ENCODE peak calls at places on chromosome 5, in ten cellular contexts. Z is mucosa of gallbladder; C is body of pancreas; R is iPS-NIHi11; A is right lobe of liver; V is HS-5; F is GM06990; P is activated naive CD8-positive, alpha-beta T cell treated with anti-CD3 and anti-CD28 coated beads, Interleukin-2, amount 50 U/mL, for 24 hours; L is left lobe of liver; Y is NCI-H1048. M is an unnamed sample.

GRCh38 chr5:178116406-178116885 is 3.1 kb downstream of the N4BP3 start:
- DNase-seq in Z (no peak), C (no peak), R (no peak), A (no peak), V (no peak), F (peak), P (peak), L (no peak), Y (no peak), M (peak)

GRCh38 chr5:34610576-34610975 is 45.6 kb upstream of the RAI14 start:
- DNase-seq in Z (no peak), C (no peak), R (no peak), A (no peak), V (no peak), F (no peak), P (no peak), L (no peak), Y (no peak), M (no peak)

GRCh38 chr5:177290816-177291596 is 12.5 kb downstream of the RAB24 start:
- DNase-seq in Z (no peak), C (no peak), R (no peak), A (no peak), V (no peak), F (peak), P (no peak), L (no peak), Y (no peak), M (no peak)

GRCh38 chr5:178940569-178941360 is at the start of gene ZNF454:
- DNase-seq in Z (peak), C (peak), R (peak), A (peak), V (no peak), F (no peak), P (no peak), L (peak), Y (no peak), M (peak)

GRCh38 chr5:57069115-57069835 is 104.6 kb upstream of the GPBP1 start:
- DNase-seq in Z (no peak), C (no peak), R (no peak), A (no peak), V (no peak), F (no peak), P (no peak), L (no peak), Y (no peak), M (no peak)

GRCh38 chr5:176847726-176848290 is 37.4 kb downstream of the UNC5A start:
- DNase-seq in Z (no peak), C (no peak), R (no peak), A (no peak), V (no peak), F (no peak), P (no peak), L (no peak), Y (no peak), M (no peak)

GRCh38 chr5:134466241-134467069 is 54.8 kb upstream of the CDKN2AIPNL start:
- DNase-seq in Z (peak), C (peak), R (peak), A (peak), V (peak), F (peak), P (peak), L (peak), Y (no peak), M (peak)

GRCh38 chr5:112957970-112958773 is 18.4 kb upstream of the DCP2 start:
- DNase-seq in Z (peak), C (peak), R (peak), A (no peak), V (peak), F (no peak), P (no peak), L (peak), Y (peak), M (peak)

GRCh38 chr5:132814441-132815294 is 1.6 kb downstream of the SOWAHA start:
- DNase-seq in Z (no peak), C (no peak), R (peak), A (no peak), V (no peak), F (no peak), P (no peak), L (no peak), Y (no peak), M (no peak)

GRCh38 chr5:4640793-4641192 is 499.3 kb upstream of the ADAMTS16 start:
- DNase-seq in Z (no peak), C (no peak), R (peak), A (no peak), V (no peak), F (no peak), P (no peak), L (no peak), Y (peak), M (no peak)

GRCh38 chr5:138472353-138472752 is 7.1 kb downstream of the EGR1 start:
- DNase-seq in Z (no peak), C (no peak), R (no peak), A (no peak), V (no peak), F (no peak), P (no peak), L (no peak), Y (no peak), M (no peak)

GRCh38 chr5:15574806-15575205 is 74.8 kb downstream of the FBXL7 start:
- DNase-seq in Z (no peak), C (no peak), R (no peak), A (no peak), V (no peak), F (no peak), P (no peak), L (no peak), Y (no peak), M (no peak)

GRCh38 chr5:137054335-137054734 is 444.8 kb downstream of the SPOCK1 start:
- DNase-seq in Z (no peak), C (no peak), R (no peak), A (no peak), V (no peak), F (no peak), P (no peak), L (no peak), Y (no peak), M (no peak)

GRCh38 chr5:119267958-119268386 is 87.8 kb upstream of the TNFAIP8 start:
- DNase-seq in Z (peak), C (peak), R (peak), A (peak), V (peak), F (peak), P (peak), L (peak), Y (no peak), M (peak)

GRCh38 chr5:9034671-9035070 is 511.2 kb downstream of the SEMA5A start:
- DNase-seq in Z (no peak), C (no peak), R (no peak), A (no peak), V (peak), F (no peak), P (no peak), L (no peak), Y (peak), M (no peak)

GRCh38 chr5:148011407-148012124 is 52.2 kb upstream of the SPINK5 start:
- DNase-seq in Z (no peak), C (no peak), R (no peak), A (no peak), V (peak), F (no peak), P (no peak), L (no peak), Y (no peak), M (no peak)

GRCh38 chr5:26388946-26389345 is 649.4 kb downstream of the CDH9 start:
- DNase-seq in Z (no peak), C (no peak), R (no peak), A (no peak), V (peak), F (no peak), P (no peak), L (no peak), Y (no peak), M (peak)

GRCh38 chr5:67267522-67268232 is 71.1 kb upstream of the CD180 start:
- DNase-seq in Z (no peak), C (no peak), R (no peak), A (peak), V (no peak), F (no peak), P (no peak), L (peak), Y (no peak), M (no peak)

GRCh38 chr5:73103885-73104284 is 16.5 kb upstream of the TMEM171 start:
- DNase-seq in Z (no peak), C (no peak), R (no peak), A (no peak), V (no peak), F (no peak), P (no peak), L (no peak), Y (no peak), M (no peak)

GRCh38 chr5:96427823-96428222 is 5.2 kb downstream of the PCSK1 start:
- DNase-seq in Z (no peak), C (no peak), R (peak), A (no peak), V (no peak), F (no peak), P (no peak), L (no peak), Y (no peak), M (peak)

GRCh38 chr5:71586941-71587708 is at the start of gene MCCC2:
- DNase-seq in Z (peak), C (peak), R (peak), A (peak), V (peak), F (peak), P (peak), L (peak), Y (peak), M (peak)

GRCh38 chr5:96743805-96744559 is 63.8 kb downstream of the ERAP1 start:
- DNase-seq in Z (no peak), C (no peak), R (no peak), A (no peak), V (no peak), F (no peak), P (no peak), L (no peak), Y (no peak), M (no peak)

GRCh38 chr5:3006961-3007551 is 255.6 kb upstream of the IRX2 start:
- DNase-seq in Z (no peak), C (no peak), R (no peak), A (no peak), V (no peak), F (no peak), P (no peak), L (peak), Y (no peak), M (no peak)

GRCh38 chr5:107957023-107957422 is 286.3 kb upstream of the EFNA5 start:
- DNase-seq in Z (no peak), C (no peak), R (no peak), A (no peak), V (no peak), F (no peak), P (no peak), L (no peak), Y (no peak), M (no peak)

GRCh38 chr5:179731791-179732411 is 721 bp upstream of the MAML1 start:
- DNase-seq in Z (no peak), C (no peak), R (no peak), A (peak), V (peak), F (peak), P (peak), L (peak), Y (no peak), M (no peak)

GRCh38 chr5:134902071-134902801 is 2.7 kb upstream of the PCBD2 start:
- DNase-seq in Z (no peak), C (no peak), R (no peak), A (no peak), V (no peak), F (peak), P (no peak), L (no peak), Y (no peak), M (peak)

GRCh38 chr5:179801304-179802206 is 5.1 kb downstream of the MGAT4B start:
- DNase-seq in Z (peak), C (peak), R (peak), A (peak), V (no peak), F (peak), P (peak), L (peak), Y (peak), M (peak)

GRCh38 chr5:76964018-76964417 is 11.2 kb downstream of the CRHBP start:
- DNase-seq in Z (no peak), C (no peak), R (no peak), A (no peak), V (no peak), F (no peak), P (no peak), L (no peak), Y (no peak), M (no peak)

GRCh38 chr5:76811214-76811613 is 7.6 kb upstream of the F2RL1 start:
- DNase-seq in Z (no peak), C (no peak), R (no peak), A (no peak), V (no peak), F (no peak), P (no peak), L (no peak), Y (no peak), M (no peak)

GRCh38 chr5:105428461-105429129 is 1866.0 kb upstream of the NUDT12 start:
- DNase-seq in Z (no peak), C (no peak), R (no peak), A (no peak), V (no peak), F (no peak), P (no peak), L (no peak), Y (no peak), M (no peak)

GRCh38 chr5:96463106-96463505 is 30.1 kb upstream of the PCSK1 start:
- DNase-seq in Z (no peak), C (no peak), R (no peak), A (no peak), V (no peak), F (no peak), P (no peak), L (no peak), Y (no peak), M (peak)

GRCh38 chr5:150341331-150341730 is 16.2 kb upstream of the TCOF1 start:
- DNase-seq in Z (no peak), C (no peak), R (no peak), A (no peak), V (no peak), F (no peak), P (no peak), L (no peak), Y (no peak), M (no peak)

GRCh38 chr5:134738133-134738962 is at the start of gene CAMLG:
- DNase-seq in Z (peak), C (peak), R (peak), A (peak), V (peak), F (peak), P (peak), L (peak), Y (peak), M (peak)

GRCh38 chr5:129963359-129963758 is 59.1 kb downstream of the CHSY3 start:
- DNase-seq in Z (no peak), C (no peak), R (no peak), A (no peak), V (peak), F (no peak), P (no peak), L (no peak), Y (no peak), M (no peak)

GRCh38 chr5:40547994-40548575 is 131.6 kb upstream of the PTGER4 start:
- DNase-seq in Z (no peak), C (no peak), R (no peak), A (peak), V (no peak), F (no peak), P (no peak), L (peak), Y (no peak), M (no peak)

M was measured in A673.